ENCODE peak calls at places on chromosomes 12 and 14, in four cellular contexts. S is germinal center, N is psoas muscle, X is G401. Q is an unnamed sample.

GRCh38 chr12:131459666-131460365 is 251.1 kb upstream of the SFSWAP start:
- DNase-seq in N (no peak), S (no peak), X (no peak), Q (no peak)

GRCh38 chr14:28744126-28744525 is 22.5 kb upstream of the FOXG1 start:
- DNase-seq in X (no peak), S (no peak), N (no peak), Q (no peak)

GRCh38 chr14:63770187-63770807 is 42.4 kb upstream of the SGPP1 start:
- DNase-seq in X (peak), N (no peak), S (peak), Q (no peak)

GRCh38 chr14:51883232-51883631 is 22.8 kb downstream of the GNG2 start:
- DNase-seq in X (no peak), S (no peak), N (no peak), Q (no peak)

GRCh38 chr12:13101854-13102375 is 1.6 kb downstream of the GSG1 start:
- DNase-seq in X (peak), N (no peak), S (no peak), Q (no peak)

GRCh38 chr14:90503582-90503981 is 106.8 kb downstream of the CALM1 start:
- DNase-seq in S (no peak), X (no peak), N (peak), Q (no peak)

GRCh38 chr12:54984602-54985376 is at the start of gene TESPA1:
- DNase-seq in S (peak), N (peak), X (no peak), Q (peak)

GRCh38 chr12:473863-474577 is 14.3 kb downstream of the B4GALNT3 start:
- DNase-seq in X (no peak), S (no peak), N (no peak), Q (no peak)

GRCh38 chr12:96068111-96068510 is 32.7 kb upstream of the LTA4H start:
- DNase-seq in S (no peak), X (no peak), N (no peak), Q (no peak)

GRCh38 chr14:74627071-74627470 is 15.0 kb upstream of the LTBP2 start:
- DNase-seq in X (no peak), S (no peak), N (no peak), Q (no peak)

GRCh38 chr14:74754157-74754556 is 9.0 kb upstream of the YLPM1 start:
- DNase-seq in S (no peak), N (no peak), X (no peak), Q (no peak)

GRCh38 chr12:80325167-80325959 is 118.7 kb upstream of the PTPRQ start:
- DNase-seq in N (no peak), X (no peak), S (no peak), Q (no peak)

GRCh38 chr12:48037267-48037915 is 33.1 kb upstream of the COL2A1 start:
- DNase-seq in N (no peak), S (no peak), X (no peak), Q (no peak)

GRCh38 chr12:94245984-94246383 is 97.6 kb downstream of the PLXNC1 start:
- DNase-seq in X (peak), S (no peak), N (no peak), Q (no peak)

GRCh38 chr14:99246536-99247083 is 25.4 kb downstream of the BCL11B start:
- DNase-seq in S (no peak), N (no peak), X (no peak), Q (no peak)

GRCh38 chr12:3179731-3180130 is 102.6 kb downstream of the TSPAN9 start:
- DNase-seq in S (no peak), N (no peak), X (no peak), Q (no peak)

GRCh38 chr12:108581311-108582227 is 16.3 kb downstream of the TMEM119 start:
- DNase-seq in X (no peak), S (no peak), N (no peak), Q (no peak)

GRCh38 chr14:94903338-94903737 is 133.4 kb upstream of the GSC start:
- DNase-seq in S (no peak), X (no peak), N (no peak), Q (no peak)

GRCh38 chr12:42187799-42188198 is 43.1 kb upstream of the GXYLT1 start:
- DNase-seq in X (no peak), N (no peak), S (no peak), Q (no peak)

GRCh38 chr12:116990971-116991966 is 80.5 kb downstream of the FBXW8 start:
- DNase-seq in N (no peak), S (no peak), X (no peak), Q (no peak)

GRCh38 chr14:89425931-89426330 is 8.9 kb upstream of the FOXN3 start:
- DNase-seq in N (no peak), X (no peak), S (no peak), Q (peak)

GRCh38 chr12:108204117-108204516 is 75.0 kb downstream of the WSCD2 start:
- DNase-seq in N (no peak), S (no peak), X (no peak), Q (no peak)

GRCh38 chr14:76346391-76347160 is 29.4 kb upstream of the ESRRB start:
- DNase-seq in N (no peak), X (no peak), S (no peak), Q (no peak)

GRCh38 chr12:109728921-109729836 is 15.6 kb downstream of the FAM222A start:
- DNase-seq in S (no peak), N (peak), X (no peak), Q (no peak)

Q was measured in GM06990.